ENCODE peak calls at places on chromosomes 1 and 21, in four cellular contexts. T, S, N and Z are unnamed samples.

GRCh38 chr1:999797-1000356 is at the start of gene HES4:
- DNase-seq in T (peak; percentile 87), S (peak; percentile 88), N (no peak), Z (peak; percentile 85)

GRCh38 chr1:109630081-109630880 is 10.6 kb downstream of the AMPD2 start:
- DNase-seq in T (no peak), S (peak; percentile 76), N (no peak), Z (peak; percentile 63)

GRCh38 chr1:46455951-46456350 is 33.7 kb upstream of the DMBX1 start:
- DNase-seq in T (no peak), S (no peak), N (no peak), Z (no peak)

GRCh38 chr1:198156111-198156744 is 570 bp upstream of the NEK7 start:
- DNase-seq in T (peak; percentile 60), S (peak; percentile 70), N (no peak), Z (peak; percentile 68)

GRCh38 chr1:14328687-14329086 is 269.8 kb upstream of the KAZN start:
- DNase-seq in T (no peak), S (no peak), N (no peak), Z (no peak)

GRCh38 chr1:159172599-159173291 is 1.3 kb downstream of the CADM3 start:
- DNase-seq in T (no peak), S (no peak), N (no peak), Z (no peak)

GRCh38 chr21:43884012-43884860 is 19.2 kb downstream of the AGPAT3 start:
- DNase-seq in T (peak; percentile 73), S (peak; percentile 97), N (no peak), Z (peak; percentile 51)

GRCh38 chr1:31760901-31761470 is 3.2 kb downstream of the ADGRB2 start:
- DNase-seq in T (peak; percentile 25), S (peak; percentile 77), N (no peak), Z (no peak)

GRCh38 chr1:9200441-9200840 is 34.1 kb upstream of the H6PD start:
- DNase-seq in T (no peak), S (no peak), N (no peak), Z (no peak)

GRCh38 chr1:3651011-3651938 is 1.0 kb upstream of the TP73 start:
- DNase-seq in T (no peak), S (peak; percentile 59), N (no peak), Z (no peak)

GRCh38 chr1:93958351-93959101 is 49.3 kb upstream of the GCLM start:
- DNase-seq in T (no peak), S (no peak), N (no peak), Z (no peak)

GRCh38 chr21:33881689-33882440 is 33.7 kb downstream of the ATP5PO start:
- DNase-seq in T (no peak), S (no peak), N (no peak), Z (no peak)

GRCh38 chr1:98104285-98104684 is 183.5 kb upstream of the DPYD start:
- DNase-seq in T (no peak), S (no peak), N (no peak), Z (no peak)

GRCh38 chr1:2632561-2633361 is at the start of gene MMEL1:
- DNase-seq in T (no peak), S (no peak), N (no peak), Z (no peak)

GRCh38 chr1:205273551-205273982 is 45.8 kb downstream of the TMCC2 start:
- DNase-seq in T (peak; percentile 65), S (peak; percentile 91), N (peak; percentile 32), Z (peak; percentile 95)

GRCh38 chr1:20321573-20321972 is 30.9 kb downstream of the VWA5B1 start:
- DNase-seq in T (no peak), S (no peak), N (no peak), Z (no peak)

GRCh38 chr21:29523646-29524045 is 224.9 kb downstream of the BACH1 start:
- DNase-seq in T (no peak), S (no peak), N (no peak), Z (no peak)

GRCh38 chr1:97680894-97681293 is 239.9 kb downstream of the DPYD start:
- DNase-seq in T (no peak), S (no peak), N (no peak), Z (no peak)

GRCh38 chr1:102578806-102579205 is 529.5 kb downstream of the COL11A1 start:
- DNase-seq in T (no peak), S (no peak), N (no peak), Z (no peak)

GRCh38 chr1:32339363-32339978 is 3.4 kb upstream of the MARCKSL1 start:
- DNase-seq in T (no peak), S (no peak), N (no peak), Z (no peak)

GRCh38 chr1:218529691-218530310 is 184.7 kb downstream of the TGFB2 start:
- DNase-seq in T (no peak), S (no peak), N (no peak), Z (no peak)

GRCh38 chr1:25729045-25729444 is 70.9 kb upstream of the SELENON start:
- DNase-seq in T (no peak), S (no peak), N (no peak), Z (no peak)

GRCh38 chr21:42110691-42111469 is 39.8 kb downstream of the UMODL1 start:
- DNase-seq in T (no peak), S (no peak), N (no peak), Z (no peak)

GRCh38 chr1:64318428-64318827 is 115.0 kb downstream of the UBE2U start:
- DNase-seq in T (no peak), S (no peak), N (no peak), Z (no peak)

GRCh38 chr1:2272686-2273400 is 44.7 kb downstream of the SKI start:
- DNase-seq in T (no peak), S (peak; percentile 67), N (no peak), Z (no peak)

GRCh38 chr1:78833491-78833890 is 173.0 kb downstream of the ADGRL4 start:
- DNase-seq in T (no peak), S (no peak), N (no peak), Z (no peak)

GRCh38 chr1:160007577-160008200 is 24.1 kb downstream of the PIGM start:
- DNase-seq in T (peak; percentile 41), S (peak; percentile 45), N (no peak), Z (peak; percentile 43)

GRCh38 chr1:116961599-116961998 is 40.0 kb upstream of the CD101 start:
- DNase-seq in T (no peak), S (no peak), N (no peak), Z (no peak)

GRCh38 chr1:150813028-150813707 is 5.1 kb upstream of the CTSK start:
- DNase-seq in T (peak; percentile 36), S (peak; percentile 46), N (no peak), Z (peak; percentile 74)

GRCh38 chr1:178407662-178408061 is 89.1 kb downstream of the CLEC20A start:
- DNase-seq in T (no peak), S (no peak), N (no peak), Z (no peak)

GRCh38 chr21:40118527-40118926 is 251.3 kb downstream of the PCP4 start:
- DNase-seq in T (no peak), S (no peak), N (no peak), Z (no peak)

GRCh38 chr1:55848906-55849305 is 633.7 kb upstream of the USP24 start:
- DNase-seq in T (no peak), S (no peak), N (no peak), Z (no peak)

GRCh38 chr1:160607051-160608032 is 28.0 kb upstream of the CD84 start:
- DNase-seq in T (peak; percentile 63), S (peak; percentile 73), N (peak; percentile 90), Z (peak; percentile 69)

GRCh38 chr1:103180660-103181059 is 72.3 kb upstream of the COL11A1 start:
- DNase-seq in T (no peak), S (no peak), N (no peak), Z (no peak)

GRCh38 chr1:210707300-210707699 is 378.6 kb downstream of the HHAT start:
- DNase-seq in T (no peak), S (no peak), N (no peak), Z (no peak)

GRCh38 chr1:62209931-62210595 is 15.4 kb downstream of the L1TD1 start:
- DNase-seq in T (no peak), S (no peak), N (no peak), Z (no peak)

GRCh38 chr1:94528271-94528670 is 13.3 kb downstream of the F3 start:
- DNase-seq in T (no peak), S (no peak), N (no peak), Z (no peak)

GRCh38 chr1:246269466-246269865 is 237.6 kb downstream of the SMYD3 start:
- DNase-seq in T (no peak), S (no peak), N (no peak), Z (no peak)

GRCh38 chr1:38724160-38725131 is 135.1 kb downstream of the RRAGC start:
- DNase-seq in T (no peak), S (peak; percentile 51), N (no peak), Z (peak; percentile 41)

GRCh38 chr1:71881611-71882010 is 400.7 kb downstream of the NEGR1 start:
- DNase-seq in T (no peak), S (no peak), N (no peak), Z (no peak)
- TF ChIP-seq SP1 in T (no peak), S (no peak), N (no peak), Z (no peak)

DNA sequence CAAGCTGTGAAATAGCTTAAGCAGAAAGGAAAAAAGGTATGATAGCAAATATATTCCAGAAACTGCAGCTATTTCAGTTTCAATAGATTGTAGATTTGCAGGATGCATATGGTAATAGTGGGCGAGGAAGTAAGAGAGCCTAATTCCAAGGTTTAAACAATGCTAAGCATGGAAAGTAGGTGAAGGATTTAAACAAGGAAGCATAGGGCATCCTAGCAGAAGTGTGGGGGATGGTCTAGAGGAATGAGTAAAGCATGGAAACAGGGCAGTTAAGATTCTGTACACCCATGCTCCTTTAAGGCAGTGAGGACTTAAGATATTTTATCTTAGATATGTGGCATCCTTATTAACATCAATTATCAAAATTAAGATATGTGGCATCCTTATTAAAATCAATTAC is 2.6 kb downstream of the IVNS1ABP start:
- DNase-seq in T (no peak), S (no peak), N (no peak), Z (no peak)
- TF ChIP-seq BHLHE40 in T (no peak), S (no peak), N (no peak), Z (no peak)

GRCh38 chr1:233629305-233629935 is 15.5 kb downstream of the KCNK1 start:
- DNase-seq in T (no peak), S (no peak), N (no peak), Z (no peak)

GRCh38 chr1:233627823-233628222 is 13.9 kb downstream of the KCNK1 start:
- DNase-seq in T (no peak), S (no peak), N (peak; percentile 45), Z (no peak)

GRCh38 chr1:233625087-233625486 is 11.2 kb downstream of the KCNK1 start:
- DNase-seq in T (no peak), S (no peak), N (no peak), Z (no peak)

GRCh38 chr1:233625510-233625981 is 11.6 kb downstream of the KCNK1 start:
- DNase-seq in T (no peak), S (peak; percentile 56), N (no peak), Z (no peak)

GRCh38 chr1:233627376-233627775 is 13.5 kb downstream of the KCNK1 start:
- DNase-seq in T (no peak), S (no peak), N (no peak), Z (no peak)
- TF ChIP-seq SP1 in T (no peak), S (no peak), N (no peak), Z (no peak)

GRCh38 chr1:182588460-182589396 is at the start of gene RNASEL:
- DNase-seq in T (no peak), S (peak; percentile 80), N (no peak), Z (peak; percentile 72)
- TF ChIP-seq BHLHE40 in T (no peak), S (no peak), N (no peak), Z (no peak)